ENCODE peak calls at places on chromosomes 5 and 9, in seven cellular contexts. Y is esophagus squamous epithelium, K is A673, T is neural progenitor cell, N is psoas muscle, O is cardiac muscle cell, G is OCI-LY7. J is an unnamed sample.

GRCh38 chr5:174245506-174245905 is 200.0 kb downstream of the NSG2 start:
- DNase-seq in G (no peak), Y (no peak), K (no peak), T (no peak), O (no peak), N (no peak), J (no peak)

GRCh38 chr9:88976186-88976887 is 14.9 kb upstream of the S1PR3 start:
- DNase-seq in K (no peak), T (no peak), Y (no peak), O (no peak), N (no peak), G (no peak), J (no peak)

GRCh38 chr5:156295434-156295833 is 31.5 kb upstream of the SGCD start:
- DNase-seq in T (no peak), K (no peak), Y (no peak), G (no peak), N (no peak), O (no peak), J (no peak)

GRCh38 chr9:121557581-121558422 is 58.2 kb upstream of the GGTA1 start:
- DNase-seq in O (peak; percentile 88), G (peak; percentile 31), T (peak; percentile 69), Y (no peak), K (peak; percentile 84), N (peak; percentile 79), J (no peak)

GRCh38 chr5:114362977-114363721 is 1.3 kb downstream of the KCNN2 start:
- DNase-seq in K (no peak), T (peak; percentile 56), G (no peak), N (no peak), Y (no peak), O (no peak), J (no peak)

GRCh38 chr9:123091459-123091858 is 58.0 kb downstream of the GPR21 start:
- DNase-seq in G (peak; percentile 51), T (no peak), O (no peak), K (no peak), Y (no peak), N (no peak), J (no peak)

GRCh38 chr9:127137640-127138360 is 15.4 kb upstream of the ANGPTL2 start:
- DNase-seq in G (no peak), Y (no peak), N (no peak), O (no peak), T (no peak), K (no peak), J (no peak)

GRCh38 chr5:157463621-157464407 is 3.8 kb downstream of the NIPAL4 start:
- DNase-seq in O (no peak), T (no peak), K (peak; percentile 39), G (no peak), Y (no peak), N (no peak), J (no peak)

GRCh38 chr9:127035948-127036347 is 86.5 kb downstream of the ANGPTL2 start:
- DNase-seq in G (no peak), T (no peak), K (no peak), N (peak; percentile 57), O (peak; percentile 95), Y (no peak), J (no peak)

GRCh38 chr5:19855031-19855430 is 133.0 kb downstream of the CDH18 start:
- DNase-seq in O (no peak), Y (no peak), N (no peak), G (no peak), T (no peak), K (no peak), J (no peak)

GRCh38 chr9:83714316-83714715 is 6.6 kb upstream of the UBQLN1 start:
- DNase-seq in T (no peak), O (no peak), G (peak; percentile 62), K (peak; percentile 13), Y (no peak), N (no peak), J (no peak)

GRCh38 chr9:134460904-134461303 is 134.6 kb downstream of the RXRA start:
- DNase-seq in N (no peak), O (no peak), T (no peak), K (no peak), G (no peak), Y (no peak), J (no peak)

GRCh38 chr5:180632768-180633167 is 16.6 kb downstream of the FLT4 start:
- DNase-seq in O (no peak), G (no peak), N (peak; percentile 11), Y (no peak), K (no peak), T (no peak), J (no peak)

GRCh38 chr9:127744407-127745110 is 9.5 kb upstream of the TOR2A start:
- DNase-seq in K (no peak), O (no peak), N (no peak), T (no peak), G (no peak), Y (no peak), J (no peak)

GRCh38 chr5:157546456-157547100 is 29.0 kb downstream of the ADAM19 start:
- DNase-seq in N (no peak), K (no peak), T (no peak), O (peak; percentile 87), Y (no peak), G (no peak), J (no peak)

GRCh38 chr9:2241875-2242741 is 227.0 kb downstream of the SMARCA2 start:
- DNase-seq in O (peak; percentile 97), K (peak; percentile 93), N (peak; percentile 76), Y (peak; percentile 31), T (peak; percentile 94), G (peak; percentile 89), J (peak; percentile 5)

GRCh38 chr5:179923422-179923821 is 15.7 kb upstream of the TBC1D9B start:
- DNase-seq in G (peak; percentile 77), T (no peak), K (no peak), Y (no peak), O (no peak), N (no peak), J (no peak)

GRCh38 chr9:37926737-37927590 is 23.0 kb upstream of the SLC25A51 start:
- DNase-seq in Y (no peak), T (no peak), O (no peak), N (no peak), K (peak; percentile 77), G (peak; percentile 4), J (no peak)

GRCh38 chr9:116048072-116048471 is 105.5 kb upstream of the PAPPA start:
- DNase-seq in Y (no peak), G (no peak), K (no peak), O (no peak), T (no peak), N (no peak), J (no peak)

GRCh38 chr9:79116709-79117108 is 455.1 kb upstream of the TLE4 start:
- DNase-seq in T (no peak), K (no peak), G (no peak), O (no peak), Y (no peak), N (no peak), J (no peak)

GRCh38 chr5:159912033-159912800 is 4.1 kb upstream of the ADRA1B start:
- DNase-seq in Y (no peak), G (no peak), T (no peak), K (no peak), O (peak; percentile 90), N (no peak), J (no peak)

GRCh38 chr5:83554686-83555085 is 83.1 kb downstream of the VCAN start:
- DNase-seq in T (no peak), N (no peak), G (no peak), K (no peak), O (no peak), Y (no peak), J (no peak)

GRCh38 chr5:16784843-16785791 is 151.0 kb downstream of the MYO10 start:
- DNase-seq in T (no peak), O (no peak), N (no peak), G (no peak), K (no peak), Y (no peak), J (no peak)

GRCh38 chr5:95620870-95621838 is 1.3 kb downstream of the GPR150 start:
- DNase-seq in Y (no peak), T (peak; percentile 75), O (peak; percentile 46), G (no peak), K (peak; percentile 27), N (peak; percentile 32), J (peak; percentile 25)

DNA sequence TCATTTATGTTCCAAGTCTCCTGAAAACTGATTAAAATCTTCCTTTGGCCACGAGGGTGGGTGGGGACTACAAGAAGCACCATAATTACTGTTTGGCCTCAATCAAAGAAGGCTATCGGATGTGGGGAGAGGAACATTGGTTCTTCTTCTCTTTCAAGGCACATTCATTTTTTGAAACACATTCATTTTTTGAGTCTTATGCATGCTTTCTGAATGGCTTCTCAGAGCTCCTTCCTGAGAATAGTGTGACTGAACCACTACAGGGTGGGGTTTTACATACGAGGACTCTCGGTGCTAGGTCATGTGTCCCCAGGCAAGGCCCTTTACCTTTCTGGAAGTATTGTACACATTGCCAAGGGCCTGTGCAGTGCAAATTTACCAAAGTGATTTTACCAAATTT is 7.0 kb upstream of the GRIA1 start:
- DNase-seq in O (no peak), K (no peak), N (no peak), Y (no peak), T (no peak), G (no peak), J (no peak)
- H3K36me3 ChIP-seq in O (no peaks in the 10 kb centered on the region), K (no peaks in the 10 kb centered on the region), N (no peaks in the 10 kb centered on the region), Y (no peaks in the 10 kb centered on the region), T (no peaks in the 10 kb centered on the region), G (no peaks in the 10 kb centered on the region), J (no peaks in the 10 kb centered on the region)

GRCh38 chr5:10595305-10595677 is 31.4 kb downstream of the ANKRD33B start:
- DNase-seq in N (no peak), O (no peak), T (no peak), K (no peak), G (no peak), Y (no peak), J (no peak)
- H3K4me3 ChIP-seq in N (peak overlapping the region; percentile 47), O (no peak overlapping the region), T (no peak overlapping the region), K (peak overlapping the region; percentile 5), G (no peak overlapping the region), Y (peak overlapping the region; percentile 31), J (no peak overlapping the region)

GRCh38 chr9:19376931-19377330 is 3.1 kb downstream of the RPS6 start:
- DNase-seq in T (no peak), N (no peak), K (no peak), G (no peak), Y (no peak), O (no peak), J (no peak)
- H3K36me3 ChIP-seq in T (peaks cover 39% of the 10 kb centered on the region), N (peaks cover 17% of the 10 kb centered on the region), K (peaks cover 53% of the 10 kb centered on the region), G (peaks cover 73% of the 10 kb centered on the region), Y (peaks cover 4% of the 10 kb centered on the region), O (peaks cover 59% of the 10 kb centered on the region), J (peaks cover 59% of the 10 kb centered on the region)

DNA sequence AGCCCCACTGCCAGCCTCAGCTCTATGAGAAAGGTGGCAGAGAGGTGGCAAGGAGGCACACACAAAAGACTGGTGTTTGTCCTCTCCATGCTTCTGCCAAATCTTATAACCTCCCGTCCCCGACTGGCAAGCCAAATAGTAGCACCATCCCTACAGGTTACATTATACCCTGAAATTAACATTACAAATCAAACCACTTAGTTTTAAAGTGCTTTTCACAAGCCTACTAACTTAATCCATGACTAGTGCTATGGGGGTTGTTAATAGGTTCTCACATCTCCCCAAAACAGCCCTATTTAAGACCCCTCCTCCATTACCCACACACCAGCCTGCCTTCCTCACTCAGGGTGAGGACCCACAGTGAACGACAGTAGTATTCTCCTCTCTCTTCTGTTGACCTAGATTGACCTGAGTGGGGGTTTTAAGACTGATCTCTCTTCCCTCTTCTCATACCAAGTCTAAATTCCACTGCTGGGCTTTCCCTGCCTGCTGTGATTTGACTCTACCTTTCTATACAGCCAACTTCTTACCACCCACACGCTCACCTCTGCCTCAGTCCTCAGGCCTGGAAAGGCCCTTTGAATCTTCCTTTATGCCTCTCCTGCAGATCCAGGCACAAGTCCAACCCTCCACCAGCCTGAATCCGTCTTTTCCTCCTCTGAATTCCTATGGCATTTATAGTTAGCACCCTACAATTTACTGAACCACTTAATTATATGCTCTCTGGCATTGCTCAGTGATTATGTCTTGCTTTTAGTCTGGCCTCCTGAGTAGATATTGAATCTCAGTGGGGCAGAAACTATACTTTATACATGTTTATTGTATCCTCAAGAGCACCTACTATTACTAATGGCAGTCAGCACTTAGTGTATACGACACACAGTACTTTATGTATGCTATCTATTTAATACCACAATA is 116.1 kb downstream of the TMEM174 start:
- DNase-seq in G (no peak), N (no peak), T (no peak), O (no peak), Y (no peak), K (no peak), J (no peak)
- H3K4me3 ChIP-seq in G (no peak overlapping the region), N (no peak overlapping the region), T (no peak overlapping the region), O (no peak overlapping the region), Y (no peak overlapping the region), K (no peak overlapping the region), J (no peak overlapping the region)

J was measured in effector memory CD4-positive, alpha-beta T cell.